ENCODE peak calls at places on chromosome 7, in five cellular contexts. B is bronchial epithelial cell, A is GM10248, J is ascending aorta, L is Panc1. O is an unnamed sample.

GRCh38 chr7:87110778-87111177 is 41.5 kb upstream of the DMTF1 start:
- DNase-seq in J (no peak), A (no peak), B (peak; percentile 89), L (no peak), O (no peak)

GRCh38 chr7:46583606-46584005 is 662.5 kb upstream of the IGFBP3 start:
- DNase-seq in J (no peak), L (no peak), A (no peak), B (peak; percentile 75), O (no peak)

GRCh38 chr7:76340617-76341131 is 18.1 kb downstream of the YWHAG start:
- DNase-seq in A (no peak), L (no peak), J (no peak), B (no peak), O (no peak)

GRCh38 chr7:105773030-105773460 is 103.4 kb downstream of the ATXN7L1 start:
- DNase-seq in A (no peak), L (no peak), J (no peak), B (no peak), O (no peak)

GRCh38 chr7:126635545-126635944 is 617.2 kb downstream of the GRM8 start:
- DNase-seq in B (no peak), J (no peak), L (no peak), A (no peak), O (no peak)

GRCh38 chr7:45089314-45089891 is 634 bp upstream of the NACAD start:
- DNase-seq in B (peak; percentile 55), L (no peak), A (peak; percentile 68), J (peak; percentile 83), O (peak; percentile 84)

GRCh38 chr7:147586526-147586925 is 1004.0 kb upstream of the C7orf33 start:
- DNase-seq in A (no peak), L (no peak), B (peak; percentile 21), J (no peak), O (no peak)

GRCh38 chr7:139382439-139382838 is 22.7 kb downstream of the LUC7L2 start:
- DNase-seq in J (no peak), B (no peak), L (no peak), A (no peak), O (no peak)

GRCh38 chr7:147014596-147014995 is 898.0 kb downstream of the CNTNAP2 start:
- DNase-seq in B (no peak), A (no peak), J (no peak), L (no peak), O (no peak)

GRCh38 chr7:2248984-2249694 is 7.1 kb downstream of the NUDT1 start:
- DNase-seq in B (peak; percentile 54), A (peak; percentile 70), L (no peak), J (peak; percentile 78), O (no peak)

GRCh38 chr7:67564978-67565377 is 568.3 kb downstream of the TYW1 start:
- DNase-seq in J (no peak), B (no peak), A (no peak), L (no peak), O (no peak)

GRCh38 chr7:1526271-1526754 is 4.2 kb upstream of the MAFK start:
- DNase-seq in B (no peak), L (no peak), A (no peak), J (no peak), O (no peak)

GRCh38 chr7:41628926-41629325 is 74.0 kb downstream of the INHBA start:
- DNase-seq in B (peak; percentile 67), J (no peak), L (no peak), A (no peak), O (no peak)

GRCh38 chr7:122885583-122886356 is 490 bp downstream of the CADPS2 start:
- DNase-seq in J (no peak), A (peak; percentile 39), L (no peak), B (peak; percentile 26), O (no peak)

GRCh38 chr7:140230517-140230861 is 53.7 kb upstream of the KDM7A start:
- DNase-seq in L (no peak), B (no peak), A (peak; percentile 50), J (no peak), O (no peak)

GRCh38 chr7:117185124-117185523 is 137.7 kb downstream of the WNT2 start:
- DNase-seq in L (no peak), A (no peak), J (no peak), B (no peak), O (no peak)

GRCh38 chr7:30505174-30505697 is 607 bp upstream of the GGCT start:
- DNase-seq in B (no peak), A (no peak), L (peak; percentile 41), J (no peak), O (no peak)

GRCh38 chr7:16421333-16422099 is at the start of gene CRPPA:
- DNase-seq in J (peak; percentile 68), A (peak; percentile 11), B (peak; percentile 83), L (no peak), O (no peak)

GRCh38 chr7:66920769-66921395 is at the start of gene TMEM248:
- DNase-seq in B (peak; percentile 52), A (peak; percentile 88), L (peak; percentile 82), J (peak; percentile 94), O (peak; percentile 95)

GRCh38 chr7:126702242-126703016 is 550.3 kb downstream of the GRM8 start:
- DNase-seq in L (no peak), A (no peak), J (no peak), B (no peak), O (no peak)

GRCh38 chr7:135263321-135263970 is 29.8 kb downstream of the STRA8 start:
- DNase-seq in L (no peak), B (no peak), A (no peak), J (peak; percentile 56), O (no peak)

GRCh38 chr7:9231683-9232082 is 798.3 kb downstream of the NXPH1 start:
- DNase-seq in L (no peak), A (no peak), B (no peak), J (no peak), O (no peak)

GRCh38 chr7:7795736-7796135 is 77.3 kb upstream of the RPA3 start:
- DNase-seq in B (peak; percentile 91), L (peak; percentile 64), J (no peak), A (no peak), O (no peak)

GRCh38 chr7:146208484-146208883 is 91.9 kb downstream of the CNTNAP2 start:
- DNase-seq in B (no peak), A (no peak), L (no peak), J (no peak), O (no peak)

GRCh38 chr7:47496666-47497065 is 85.2 kb downstream of the TNS3 start:
- DNase-seq in J (no peak), B (no peak), A (no peak), L (no peak), O (no peak)

GRCh38 chr7:92834661-92835139 is 1.7 kb downstream of the CDK6 start:
- DNase-seq in J (no peak), A (peak; percentile 25), L (no peak), B (no peak), O (peak; percentile 84)

GRCh38 chr7:127446842-127447241 is 54.3 kb upstream of the ZNF800 start:
- DNase-seq in B (peak; percentile 2), L (no peak), A (no peak), J (no peak), O (no peak)

GRCh38 chr7:135414850-135415439 is 95.0 kb downstream of the CNOT4 start:
- DNase-seq in B (peak; percentile 72), J (no peak), L (peak; percentile 45), A (no peak), O (no peak)

GRCh38 chr7:121395494-121395960 is 581 bp downstream of the FAM3C start:
- DNase-seq in A (peak; percentile 19), B (peak; percentile 16), J (no peak), L (no peak), O (no peak)

GRCh38 chr7:46170792-46171191 is 249.7 kb upstream of the IGFBP3 start:
- DNase-seq in B (no peak), L (no peak), A (no peak), J (no peak), O (no peak)

GRCh38 chr7:83484266-83484665 is 164.7 kb downstream of the SEMA3E start:
- DNase-seq in L (no peak), A (no peak), B (peak; percentile 86), J (no peak), O (no peak)

GRCh38 chr7:90455163-90456030 is 14.0 kb upstream of the PTTG1IP2 start:
- DNase-seq in A (peak; percentile 48), B (peak; percentile 57), J (no peak), L (no peak), O (no peak)

GRCh38 chr7:102117743-102118142 is 168.9 kb upstream of the SH2B2 start:
- DNase-seq in B (no peak), J (no peak), L (no peak), A (no peak), O (no peak)

GRCh38 chr7:99618726-99619125 is 2.0 kb downstream of the ZSCAN25 start:
- DNase-seq in B (peak; percentile 98), A (no peak), J (no peak), L (no peak), O (no peak)

GRCh38 chr7:85014936-85015335 is 171.9 kb downstream of the SEMA3D start:
- DNase-seq in B (no peak), J (no peak), A (no peak), L (no peak), O (no peak)
- TF ChIP-seq CTCF in B (no peak), J (no peak), A (no peak), L (peak; percentile 18), O (peak; percentile 32)

GRCh38 chr7:69199048-69199447 is 399.2 kb upstream of the AUTS2 start:
- DNase-seq in A (no peak), L (no peak), B (no peak), J (no peak), O (no peak)
- TF ChIP-seq CTCF in A (no peak), L (no peak), B (no peak), J (no peak), O (no peak)

DNA sequence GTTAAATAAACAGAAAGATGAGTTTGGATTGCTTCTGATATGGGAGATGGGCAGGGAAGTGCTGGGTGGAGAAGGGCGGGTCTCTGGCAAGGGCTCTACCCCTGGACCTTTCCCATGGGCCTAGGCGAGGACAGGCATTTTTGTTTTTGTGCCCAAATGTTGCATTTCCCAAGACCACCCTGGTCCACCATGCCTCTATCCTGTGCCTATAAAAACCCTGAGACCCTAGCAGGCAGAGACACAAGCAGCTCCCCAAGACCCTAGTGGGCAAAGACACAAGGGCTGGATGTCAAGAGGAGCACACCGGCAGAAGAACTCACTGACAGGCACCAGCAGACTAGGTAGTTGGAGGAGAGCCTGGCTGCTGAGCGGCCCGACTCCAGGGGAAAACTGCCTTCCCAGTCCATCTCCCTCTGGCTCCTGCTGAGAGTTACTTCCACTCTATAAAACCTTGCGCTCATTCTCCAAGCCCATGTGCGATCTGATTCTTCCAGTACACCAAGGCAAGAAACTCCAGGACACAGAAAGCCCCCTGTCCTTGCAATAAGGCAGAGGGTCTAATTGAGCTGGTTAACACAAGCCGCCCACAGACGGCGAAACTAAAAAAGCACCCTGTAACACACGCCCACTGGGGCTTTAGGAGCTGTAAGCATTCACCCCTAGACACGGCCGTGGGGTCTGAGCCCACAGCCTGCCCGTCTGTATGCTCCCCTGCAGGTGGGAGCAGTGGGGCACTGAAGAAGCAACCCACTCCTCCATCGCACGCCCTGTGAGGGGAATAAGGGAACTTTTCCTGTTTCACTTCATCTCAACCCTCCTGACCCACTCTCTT is 291.4 kb downstream of the PTPRN2 start:
- DNase-seq in J (no peak), A (no peak), B (no peak), L (no peak), O (no peak)
- TF ChIP-seq CTCF in J (no peak), A (no peak), B (no peak), L (no peak), O (no peak)

GRCh38 chr7:51949726-51950644 is 633.4 kb upstream of the COBL start:
- DNase-seq in L (no peak), B (no peak), J (no peak), A (no peak), O (no peak)
- TF ChIP-seq CTCF in L (no peak), B (no peak), J (no peak), A (no peak), O (no peak)